ENCODE peak calls at places on chromosomes 1 and 21, in five cellular contexts. Z is A673, G is lower leg skin, P is heart left ventricle, B is fibroblast of mammary gland. H is an unnamed sample.
A peak's percentile ranks its signal among the peaks of the same experiment; 100 is the strongest.

GRCh38 chr21:45263534-45263933 is 24.2 kb downstream of the POFUT2 start:
- DNase-seq in Z (no peak), G (no peak), P (peak; percentile 8), B (no peak), H (no peak)

GRCh38 chr1:9281907-9282306 is 10.8 kb upstream of the SPSB1 start:
- DNase-seq in Z (no peak), G (no peak), P (no peak), B (no peak), H (no peak)

GRCh38 chr1:67463298-67463960 is 33.2 kb upstream of the SERBP1 start:
- DNase-seq in Z (peak; percentile 58), G (peak; percentile 38), P (no peak), B (no peak), H (no peak)

GRCh38 chr1:87132664-87133000 is 196.0 kb upstream of the LMO4 start:
- DNase-seq in Z (no peak), G (no peak), P (no peak), B (no peak), H (no peak)

GRCh38 chr1:40637617-40638016 is 27.9 kb downstream of the RIMS3 start:
- DNase-seq in Z (no peak), G (no peak), P (no peak), B (no peak), H (no peak)

GRCh38 chr1:228058172-228058980 is 24.1 kb upstream of the ARF1 start:
- DNase-seq in Z (no peak), G (no peak), P (peak; percentile 7), B (no peak), H (no peak)

GRCh38 chr1:157154940-157155514 is 16.8 kb upstream of the ETV3 start:
- DNase-seq in Z (no peak), G (no peak), P (peak; percentile 66), B (peak; percentile 54), H (no peak)

GRCh38 chr1:85244271-85245053 is 15.0 kb downstream of the C1orf52 start:
- DNase-seq in Z (peak; percentile 80), G (no peak), P (no peak), B (peak; percentile 61), H (peak; percentile 65)

GRCh38 chr1:155127672-155128468 is at the start of gene EFNA1:
- DNase-seq in Z (peak; percentile 49), G (peak; percentile 55), P (peak; percentile 82), B (peak; percentile 18), H (no peak)

GRCh38 chr21:14825405-14826032 is 239.3 kb downstream of the NRIP1 start:
- DNase-seq in Z (no peak), G (no peak), P (no peak), B (no peak), H (no peak)

GRCh38 chr1:32198237-32199042 is 2.0 kb upstream of the CCDC28B start:
- DNase-seq in Z (no peak), G (no peak), P (no peak), B (no peak), H (no peak)

GRCh38 chr1:55868026-55868425 is 652.9 kb upstream of the USP24 start:
- DNase-seq in Z (peak; percentile 1), G (no peak), P (no peak), B (peak; percentile 60), H (no peak)
- TF ChIP-seq CTCF in Z (no peak), G (no peak), P (no peak), B (no peak), H (no peak)

DNA sequence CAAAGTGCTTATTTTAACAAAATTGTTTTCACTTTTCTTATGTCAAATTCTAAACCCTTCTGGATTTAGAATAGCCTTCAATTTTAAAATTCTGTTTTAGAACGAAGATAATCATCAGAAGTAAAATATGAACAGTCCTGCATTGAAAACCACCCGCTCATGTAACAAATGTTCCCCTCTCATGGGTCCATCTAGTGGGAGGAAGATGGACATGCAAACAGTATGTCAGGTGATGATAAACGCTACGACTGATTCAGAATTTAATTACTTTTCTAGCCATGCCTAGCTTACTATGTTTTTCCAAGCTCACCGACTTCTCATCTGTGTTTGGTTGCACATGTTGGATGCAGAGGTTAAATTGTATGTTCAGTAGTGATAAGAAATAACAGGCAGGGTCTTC is 23.5 kb downstream of the SOD1 start:
- DNase-seq in Z (no peak), G (no peak), P (no peak), B (no peak), H (no peak)
- TF ChIP-seq CTCF in Z (peak; percentile 33), G (no peak), P (no peak), B (no peak), H (no peak)

GRCh38 chr1:212294983-212295382 is 9.8 kb downstream of the PPP2R5A start:
- DNase-seq in Z (no peak), G (no peak), P (no peak), B (no peak), H (no peak)

GRCh38 chr1:212291505-212292134 is 6.4 kb downstream of the PPP2R5A start:
- DNase-seq in Z (peak; percentile 78), G (no peak), P (no peak), B (peak; percentile 64), H (no peak)

GRCh38 chr1:212295579-212295978 is 10.4 kb downstream of the PPP2R5A start:
- DNase-seq in Z (no peak), G (no peak), P (no peak), B (no peak), H (no peak)

GRCh38 chr1:212292250-212292924 is 7.2 kb downstream of the PPP2R5A start:
- DNase-seq in Z (no peak), G (no peak), P (no peak), B (no peak), H (no peak)

GRCh38 chr1:212293579-212293978 is 8.4 kb downstream of the PPP2R5A start:
- DNase-seq in Z (no peak), G (no peak), P (no peak), B (peak; percentile 24), H (no peak)
- TF ChIP-seq CTCF in Z (peak; percentile 27), G (no peak), P (no peak), B (peak; percentile 29), H (peak; percentile 29)

DNA sequence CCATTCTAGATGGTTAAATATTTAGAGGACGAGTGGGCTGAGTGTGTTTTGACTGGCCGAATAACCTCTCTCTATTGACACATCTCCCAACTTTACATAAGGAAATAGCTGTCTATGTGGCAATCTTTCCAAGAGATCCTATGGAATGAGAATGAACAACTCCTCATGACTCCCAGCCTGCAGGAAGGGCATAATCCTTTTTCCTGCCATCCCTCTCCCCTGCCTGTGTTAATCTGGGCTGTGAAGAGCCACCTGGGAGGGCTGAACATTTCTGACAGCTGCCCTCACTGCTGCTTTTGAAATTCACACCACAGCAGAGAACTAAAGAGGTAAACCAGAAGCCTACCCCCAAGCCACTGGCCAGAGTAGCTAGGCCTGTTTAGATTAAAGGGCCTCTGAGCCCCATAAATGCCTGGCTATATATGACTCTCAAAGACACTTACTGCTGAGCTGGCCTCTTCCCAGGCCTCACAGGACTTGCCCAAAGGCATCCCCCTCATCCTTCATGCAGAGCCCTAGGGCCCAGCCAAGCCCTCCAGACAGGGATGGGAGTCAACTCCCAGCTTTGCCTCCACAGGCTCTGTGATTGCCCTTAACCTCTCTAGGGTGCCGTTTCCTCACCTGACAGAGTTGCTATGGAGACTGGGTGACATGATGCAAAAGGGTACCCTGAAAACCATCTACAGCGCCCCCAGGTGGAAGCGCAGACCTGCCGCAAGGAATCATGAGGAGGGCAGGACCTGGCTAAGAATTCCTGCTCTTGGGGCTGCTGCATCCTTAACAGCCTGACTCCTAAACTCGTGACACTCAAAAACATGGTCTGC is 42.0 kb upstream of the LDLRAP1 start:
- DNase-seq in Z (no peak), G (no peak), P (no peak), B (peak; percentile 67), H (peak; percentile 31)
- TF ChIP-seq CTCF in Z (peak; percentile 49), G (no peak), P (no peak), B (peak; percentile 13), H (peak; percentile 35)

GRCh38 chr1:191993549-191993948 is 164.7 kb upstream of the RGS18 start:
- DNase-seq in Z (peak; percentile 47), G (no peak), P (no peak), B (peak; percentile 2), H (no peak)
- TF ChIP-seq CTCF in Z (peak; percentile 39), G (no peak), P (no peak), B (no peak), H (peak; percentile 40)

GRCh38 chr1:48450505-48450904 is 21.5 kb downstream of the SPATA6 start:
- DNase-seq in Z (no peak), G (no peak), P (no peak), B (no peak), H (no peak)
- TF ChIP-seq CTCF in Z (peak; percentile 43), G (no peak), P (no peak), B (peak; percentile 32), H (peak; percentile 20)

GRCh38 chr1:1910033-1910465 is 5.0 kb upstream of the CALML6 start:
- DNase-seq in Z (no peak), G (no peak), P (no peak), B (no peak), H (no peak)
- TF ChIP-seq CTCF in Z (no peak), G (no peak), P (no peak), B (no peak), H (no peak)